ENCODE peak calls at places on chromosome 10, in five cellular contexts. One of them, this sample, is unnamed.

GRCh38 chr10:129365767-129366400 is 101.2 kb upstream of the MGMT start:
- DNase-seq in T-cell: no peak
- DNase-seq in cerebellum: no peak
- DNase-seq in NCI-H345: no peak
- DNase-seq in progenitor cell of endocrine pancreas: no peak
- DNase-seq in this sample: no peak

GRCh38 chr10:132867801-132868644 is 74.3 kb downstream of the CFAP46 start:
- DNase-seq in T-cell: no peak
- DNase-seq in cerebellum: no peak
- DNase-seq in NCI-H345: no peak
- DNase-seq in progenitor cell of endocrine pancreas: peak
- DNase-seq in this sample: no peak

GRCh38 chr10:130412317-130412716 is 276.1 kb downstream of the GLRX3 start:
- DNase-seq in T-cell: no peak
- DNase-seq in cerebellum: no peak
- DNase-seq in NCI-H345: no peak
- DNase-seq in progenitor cell of endocrine pancreas: no peak
- DNase-seq in this sample: no peak

GRCh38 chr10:93181929-93182327 is 108.2 kb downstream of the CYP26A1 start:
- DNase-seq in T-cell: no peak
- DNase-seq in cerebellum: no peak
- DNase-seq in NCI-H345: no peak
- DNase-seq in progenitor cell of endocrine pancreas: no peak
- DNase-seq in this sample: no peak

GRCh38 chr10:30058570-30059132 is 735 bp downstream of the JCAD start:
- DNase-seq in T-cell: no peak
- DNase-seq in cerebellum: no peak
- DNase-seq in NCI-H345: no peak
- DNase-seq in progenitor cell of endocrine pancreas: peak
- DNase-seq in this sample: no peak

GRCh38 chr10:68542046-68542445 is 14.7 kb upstream of the SLC25A16 start:
- DNase-seq in T-cell: no peak
- DNase-seq in cerebellum: no peak
- DNase-seq in NCI-H345: no peak
- DNase-seq in progenitor cell of endocrine pancreas: no peak
- DNase-seq in this sample: no peak

GRCh38 chr10:114506874-114507385 is 102.6 kb upstream of the AFAP1L2 start:
- DNase-seq in T-cell: no peak
- DNase-seq in cerebellum: no peak
- DNase-seq in NCI-H345: no peak
- DNase-seq in progenitor cell of endocrine pancreas: no peak
- DNase-seq in this sample: no peak

GRCh38 chr10:93584445-93584844 is 16.6 kb downstream of the RBP4 start:
- DNase-seq in T-cell: no peak
- DNase-seq in cerebellum: no peak
- DNase-seq in NCI-H345: no peak
- DNase-seq in progenitor cell of endocrine pancreas: no peak
- DNase-seq in this sample: no peak

GRCh38 chr10:71747039-71747807 is 26.1 kb downstream of the VSIR start:
- DNase-seq in T-cell: no peak
- DNase-seq in cerebellum: no peak
- DNase-seq in NCI-H345: no peak
- DNase-seq in progenitor cell of endocrine pancreas: no peak
- DNase-seq in this sample: no peak

GRCh38 chr10:59340279-59340678 is 22.1 kb downstream of the FAM13C start:
- DNase-seq in T-cell: no peak
- DNase-seq in cerebellum: no peak
- DNase-seq in NCI-H345: no peak
- DNase-seq in progenitor cell of endocrine pancreas: no peak
- DNase-seq in this sample: no peak

GRCh38 chr10:79342295-79342761 is 4.9 kb upstream of the PPIF start:
- DNase-seq in T-cell: no peak
- DNase-seq in cerebellum: no peak
- DNase-seq in NCI-H345: no peak
- DNase-seq in progenitor cell of endocrine pancreas: no peak
- DNase-seq in this sample: no peak

GRCh38 chr10:47454294-47455058 is 29.4 kb downstream of the ANXA8 start:
- DNase-seq in T-cell: no peak
- DNase-seq in cerebellum: no peak
- DNase-seq in NCI-H345: no peak
- DNase-seq in progenitor cell of endocrine pancreas: no peak
- DNase-seq in this sample: no peak

GRCh38 chr10:36717118-36717517 is 408.3 kb upstream of the ANKRD30A start:
- DNase-seq in T-cell: no peak
- DNase-seq in cerebellum: no peak
- DNase-seq in NCI-H345: no peak
- DNase-seq in progenitor cell of endocrine pancreas: no peak
- DNase-seq in this sample: no peak

GRCh38 chr10:122116331-122116730 is 127.4 kb downstream of the TACC2 start:
- DNase-seq in T-cell: no peak
- DNase-seq in cerebellum: no peak
- DNase-seq in NCI-H345: no peak
- DNase-seq in progenitor cell of endocrine pancreas: no peak
- DNase-seq in this sample: peak

GRCh38 chr10:129970404-129971364 is 6.6 kb upstream of the EBF3 start:
- DNase-seq in T-cell: no peak
- DNase-seq in cerebellum: no peak
- DNase-seq in NCI-H345: peak
- DNase-seq in progenitor cell of endocrine pancreas: no peak
- DNase-seq in this sample: no peak

GRCh38 chr10:91864744-91865143 is 44.5 kb downstream of the FGFBP3 start:
- DNase-seq in T-cell: no peak
- DNase-seq in cerebellum: no peak
- DNase-seq in NCI-H345: no peak
- DNase-seq in progenitor cell of endocrine pancreas: no peak
- DNase-seq in this sample: no peak

GRCh38 chr10:114876602-114877300 is 55.2 kb downstream of the FHIP2A start:
- DNase-seq in T-cell: peak
- DNase-seq in cerebellum: peak
- DNase-seq in NCI-H345: peak
- DNase-seq in progenitor cell of endocrine pancreas: peak
- DNase-seq in this sample: peak

GRCh38 chr10:78997635-78998618 is 70.8 kb upstream of the ZMIZ1 start:
- DNase-seq in T-cell: no peak
- DNase-seq in cerebellum: no peak
- DNase-seq in NCI-H345: no peak
- DNase-seq in progenitor cell of endocrine pancreas: no peak
- DNase-seq in this sample: no peak

This sample was measured in H4.